ENCODE peak calls at places on chromosomes 4 and X, in nine cellular contexts. R is CD4-positive, alpha-beta T cell; I is WTC11; H is lower leg skin; U is body of pancreas; Q is endothelial cell; T is endothelial cell of umbilical vein; E is HFF-Myc; O is GM10248. V is an unnamed sample.

GRCh38 chr4:4986856-4987255 is 32.4 kb downstream of the CYTL1 start:
- DNase-seq in R (no peak), I (no peak), H (no peak), U (no peak), Q (no peak), T (no peak), E (no peak), O (no peak), V (no peak)

GRCh38 chr4:156998500-156999174 is 27.0 kb upstream of the PDGFC start:
- DNase-seq in R (no peak), I (no peak), H (no peak), U (peak), Q (no peak), T (no peak), E (no peak), O (no peak), V (no peak)

GRCh38 chr4:128285085-128286023 is 2.3 kb downstream of the PGRMC2 start:
- DNase-seq in R (no peak), I (no peak), H (no peak), U (peak), Q (no peak), T (peak), E (no peak), O (no peak), V (no peak)

GRCh38 chr4:94363136-94363655 is 20.6 kb upstream of the HPGDS start:
- DNase-seq in R (no peak), I (no peak), H (no peak), U (no peak), Q (no peak), T (peak), E (no peak), O (no peak), V (no peak)

GRCh38 chrX:8879750-8880149 is 78.6 kb upstream of the FAM9A start:
- DNase-seq in R (peak), I (peak), H (no peak), U (peak), Q (peak), T (peak), E (no peak), O (peak), V (peak)

GRCh38 chrX:65607070-65607742 is 60.2 kb upstream of the MSN start:
- DNase-seq in R (no peak), I (no peak), H (peak), U (no peak), Q (no peak), T (no peak), E (no peak), O (no peak), V (no peak)

GRCh38 chr4:183136880-183137279 is 37.8 kb downstream of the WWC2 start:
- DNase-seq in R (no peak), I (no peak), H (no peak), U (no peak), Q (no peak), T (no peak), E (no peak), O (no peak), V (no peak)

GRCh38 chr4:153295131-153295755 is 49.2 kb upstream of the MND1 start:
- DNase-seq in R (no peak), I (peak), H (no peak), U (peak), Q (no peak), T (no peak), E (no peak), O (no peak), V (no peak)

GRCh38 chrX:13473666-13474516 is 95.5 kb upstream of the EGFL6 start:
- DNase-seq in R (peak), I (no peak), H (no peak), U (no peak), Q (no peak), T (no peak), E (no peak), O (peak), V (no peak)

GRCh38 chr4:175369087-175369486 is 443.0 kb downstream of the GPM6A start:
- DNase-seq in R (no peak), I (no peak), H (no peak), U (no peak), Q (no peak), T (no peak), E (peak), O (no peak), V (no peak)

GRCh38 chrX:130066975-130067615 is 43.2 kb downstream of the ELF4 start:
- DNase-seq in R (no peak), I (no peak), H (no peak), U (no peak), Q (no peak), T (no peak), E (no peak), O (no peak), V (no peak)

GRCh38 chr4:2652415-2653155 is 103.6 kb downstream of the TNIP2 start:
- DNase-seq in R (no peak), I (no peak), H (no peak), U (no peak), Q (no peak), T (no peak), E (no peak), O (no peak), V (no peak)

GRCh38 chrX:46637937-46638336 is 64.4 kb downstream of the CHST7 start:
- DNase-seq in R (no peak), I (no peak), H (no peak), U (no peak), Q (no peak), T (peak), E (no peak), O (peak), V (no peak)

GRCh38 chrX:129823523-129823922 is 20.2 kb downstream of the ZDHHC9 start:
- DNase-seq in R (no peak), I (no peak), H (no peak), U (no peak), Q (no peak), T (no peak), E (no peak), O (no peak), V (no peak)

GRCh38 chr4:184357164-184357563 is 117.2 kb downstream of the IRF2 start:
- DNase-seq in R (no peak), I (no peak), H (no peak), U (no peak), Q (no peak), T (no peak), E (no peak), O (no peak), V (no peak)

GRCh38 chrX:15336023-15336413 is 695 bp upstream of the PIGA start:
- DNase-seq in R (no peak), I (peak), H (no peak), U (peak), Q (peak), T (peak), E (peak), O (no peak), V (no peak)

GRCh38 chr4:55458164-55458563 is 62.4 kb downstream of the TMEM165 start:
- DNase-seq in R (no peak), I (no peak), H (no peak), U (no peak), Q (no peak), T (no peak), E (no peak), O (no peak), V (no peak)

GRCh38 chr4:177229331-177229730 is 80.3 kb upstream of the NEIL3 start:
- DNase-seq in R (no peak), I (no peak), H (no peak), U (no peak), Q (no peak), T (peak), E (no peak), O (no peak), V (no peak)

GRCh38 chrX:41734530-41734929 is 10.5 kb downstream of the GPR82 start:
- DNase-seq in R (no peak), I (no peak), H (no peak), U (no peak), Q (no peak), T (peak), E (no peak), O (no peak), V (no peak)
- TF ChIP-seq CTCF in R (no peak), I (no peak), H (no peak), U (peak), Q (no peak), T (peak), E (peak), O (no peak), V (peak)

DNA sequence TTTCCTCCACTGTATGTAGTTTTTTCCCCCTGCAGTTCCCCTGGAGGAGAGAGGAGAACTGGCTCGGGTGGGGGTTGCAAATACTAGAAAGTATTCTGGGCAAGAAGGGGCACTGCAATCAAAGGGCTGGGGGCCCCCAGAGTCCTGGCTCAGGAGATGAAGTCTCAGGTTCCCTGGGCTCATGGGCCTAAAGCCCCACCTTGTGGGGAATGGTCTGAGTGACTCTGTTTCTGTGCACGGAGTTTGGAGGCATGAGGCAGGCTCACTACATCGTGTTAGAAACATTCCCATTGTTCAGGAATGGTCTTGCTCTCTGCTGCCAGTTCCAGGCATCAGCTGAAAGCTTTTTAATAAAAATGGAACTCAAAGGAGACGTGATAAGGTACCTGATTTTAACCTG is 122.5 kb downstream of the TMEM164 start:
- DNase-seq in R (no peak), I (peak), H (no peak), U (peak), Q (peak), T (peak), E (no peak), O (no peak), V (peak)
- TF ChIP-seq CTCF in R (no peak), I (no peak), H (no peak), U (peak), Q (no peak), T (peak), E (peak), O (peak), V (no peak)

DNA sequence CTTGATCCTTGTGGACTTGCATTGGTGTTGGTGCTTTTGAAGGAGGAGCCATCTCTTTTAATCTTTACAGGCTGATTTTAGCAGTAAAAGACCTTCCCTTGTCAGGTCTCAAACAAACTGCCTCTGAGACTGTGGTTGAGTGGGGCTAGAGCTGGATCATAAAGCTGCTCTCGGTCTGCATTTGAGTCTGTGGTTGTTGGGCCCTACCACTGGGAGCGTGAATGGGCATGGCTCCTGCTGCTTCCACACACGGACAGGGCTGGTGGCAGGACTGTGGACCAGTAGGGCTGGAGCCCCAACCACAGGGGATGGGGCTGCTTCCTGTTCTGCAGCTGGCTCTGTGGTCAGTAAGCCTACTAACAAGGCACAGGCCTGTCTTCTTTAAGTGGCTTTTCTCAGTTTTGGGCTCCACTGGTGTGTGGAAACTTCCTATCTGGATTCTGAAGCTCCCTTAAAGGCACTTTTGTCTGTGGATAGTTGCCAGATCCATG is 130.6 kb downstream of the RBM46 start:
- DNase-seq in R (no peak), I (no peak), H (no peak), U (no peak), Q (no peak), T (no peak), E (no peak), O (no peak), V (no peak)
- TF ChIP-seq CTCF in R (no peak), I (no peak), H (no peak), U (no peak), Q (no peak), T (no peak), E (no peak), O (no peak), V (no peak)

DNA sequence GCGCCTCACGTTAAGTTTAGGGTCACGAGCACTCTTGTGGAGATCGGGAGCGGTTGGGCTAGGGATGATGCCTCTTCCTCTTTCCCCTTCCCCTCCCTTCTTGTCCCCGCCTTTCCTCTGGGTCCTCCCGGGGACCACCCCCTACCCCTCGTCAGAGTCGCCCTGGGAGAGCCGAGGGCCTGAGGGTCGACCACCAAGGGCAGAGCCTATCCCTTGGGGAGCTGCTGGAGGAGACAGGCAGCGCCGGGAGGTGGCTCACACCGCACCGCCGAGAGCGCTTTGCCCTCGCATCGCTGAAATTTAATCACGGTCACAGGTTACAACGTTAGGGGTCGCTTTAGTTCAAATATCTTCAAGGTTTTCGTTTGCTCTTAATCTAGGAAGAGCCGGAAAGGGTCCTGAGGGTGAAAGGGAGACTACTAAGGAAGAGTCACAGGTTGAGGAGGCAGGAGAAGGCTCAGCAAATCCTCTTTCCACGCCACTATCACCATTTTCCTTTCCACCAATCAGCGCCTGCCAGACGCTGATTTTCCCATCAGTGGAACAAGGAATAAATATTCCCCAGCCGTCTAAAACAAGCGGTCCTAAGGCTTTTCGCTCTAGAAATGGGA is 529 bp upstream of the SNCA start:
- DNase-seq in R (no peak), I (peak), H (peak), U (peak), Q (peak), T (peak), E (no peak), O (peak), V (peak)
- TF ChIP-seq CTCF in R (no peak), I (peak), H (no peak), U (no peak), Q (no peak), T (peak), E (peak), O (no peak), V (no peak)

GRCh38 chr4:188781655-188782054 is 642.4 kb downstream of the TRIML1 start:
- DNase-seq in R (no peak), I (peak), H (no peak), U (peak), Q (peak), T (no peak), E (no peak), O (no peak), V (peak)
- TF ChIP-seq CTCF in R (no peak), I (no peak), H (no peak), U (peak), Q (peak), T (no peak), E (peak), O (no peak), V (peak)

GRCh38 chrX:18886344-18887161 is 97.4 kb downstream of the PHKA2 start:
- DNase-seq in R (peak), I (peak), H (peak), U (peak), Q (peak), T (peak), E (no peak), O (peak), V (peak)
- TF ChIP-seq CTCF in R (peak), I (peak), H (peak), U (peak), Q (no peak), T (peak), E (peak), O (peak), V (peak)

DNA sequence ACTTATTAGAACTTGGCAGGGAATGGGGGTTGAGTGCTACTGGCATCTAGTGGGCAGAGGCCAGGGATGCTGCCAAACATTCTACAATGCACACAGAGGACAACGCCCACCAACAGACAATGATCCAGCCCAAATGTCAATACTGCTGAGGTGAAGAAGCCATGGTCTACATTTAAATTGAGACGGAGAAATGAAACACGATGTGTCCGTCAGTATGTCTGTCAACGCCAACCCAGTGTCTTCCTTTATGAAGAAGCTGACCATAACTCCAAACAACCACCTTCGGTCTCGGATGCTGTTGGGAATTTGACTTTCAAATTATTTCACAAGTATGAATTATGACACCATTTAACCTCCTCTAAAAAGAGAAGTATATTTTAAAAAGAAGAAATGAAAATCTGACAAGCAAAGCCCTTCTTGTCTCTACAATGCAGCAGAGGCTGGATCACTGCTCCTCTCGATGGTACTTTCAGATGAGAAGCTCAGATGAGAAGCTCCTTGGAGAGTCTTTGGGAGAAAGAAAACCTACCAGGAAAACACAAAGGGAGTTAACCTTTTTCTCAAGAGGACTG is 123.7 kb upstream of the MAP3K15 start:
- DNase-seq in R (no peak), I (no peak), H (no peak), U (no peak), Q (no peak), T (no peak), E (no peak), O (no peak), V (no peak)
- TF ChIP-seq CTCF in R (no peak), I (no peak), H (no peak), U (no peak), Q (no peak), T (no peak), E (no peak), O (no peak), V (no peak)

DNA sequence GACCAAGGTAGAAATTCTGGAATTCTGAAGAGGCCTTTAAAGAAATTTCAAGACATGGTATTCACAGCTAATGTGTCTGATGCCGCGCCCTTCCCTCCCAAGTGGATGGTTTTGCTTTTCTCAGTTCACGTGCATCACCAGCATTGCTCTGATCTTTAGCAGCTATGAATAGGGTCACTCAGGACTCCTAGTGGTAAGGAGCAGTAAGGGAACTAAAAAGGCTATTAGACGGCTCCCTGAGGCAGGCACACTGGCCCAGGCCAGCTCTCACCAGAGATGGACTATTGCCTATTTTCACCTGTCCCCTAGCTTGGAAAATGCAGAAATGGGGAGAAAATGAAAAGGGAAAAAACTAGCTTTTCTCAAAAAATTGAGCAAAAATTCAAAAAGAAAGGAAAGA is 447.5 kb upstream of the RASGEF1B start:
- DNase-seq in R (no peak), I (peak), H (no peak), U (no peak), Q (peak), T (peak), E (no peak), O (peak), V (no peak)
- TF ChIP-seq CTCF in R (no peak), I (peak), H (no peak), U (no peak), Q (peak), T (peak), E (peak), O (peak), V (peak)

DNA sequence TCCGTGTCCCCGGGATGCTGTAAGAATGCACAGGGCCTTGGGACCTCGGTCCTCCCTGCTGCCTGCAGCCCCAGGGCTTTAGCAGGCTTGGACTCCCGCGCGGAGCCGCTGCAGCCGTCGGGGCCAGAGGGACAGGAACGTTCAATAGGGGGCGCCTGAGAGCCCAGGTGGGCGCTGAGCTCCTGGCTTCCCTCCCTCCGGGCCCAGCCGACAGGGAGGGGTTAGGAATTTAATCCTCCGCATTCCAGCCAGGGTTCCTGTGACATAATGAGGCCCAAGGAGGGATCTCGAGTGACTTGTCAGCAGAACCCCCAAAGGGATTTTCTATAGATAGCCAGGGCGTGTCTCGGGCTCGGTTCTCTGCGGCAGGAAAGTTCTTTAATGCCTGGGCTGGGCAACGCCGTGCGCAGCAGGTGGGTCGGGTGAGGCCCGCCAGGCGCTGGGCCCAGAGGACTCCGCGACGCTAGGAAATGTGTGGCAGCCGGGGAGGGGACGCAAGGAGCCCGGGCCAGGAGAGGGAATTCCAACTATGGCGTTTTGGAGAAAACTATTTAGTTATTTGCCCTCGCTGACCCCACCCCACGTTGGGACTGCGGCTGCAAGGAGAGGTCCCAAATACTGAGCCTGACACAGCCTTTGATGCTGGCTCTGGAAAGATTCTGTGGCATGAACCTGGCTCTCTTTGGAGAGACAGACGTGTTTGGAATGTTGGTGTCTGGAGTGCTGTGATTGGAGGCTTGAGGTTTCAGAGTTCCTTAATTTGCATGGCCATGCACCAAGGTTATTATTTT is 285.2 kb upstream of the GATB start:
- DNase-seq in R (peak), I (peak), H (no peak), U (peak), Q (peak), T (peak), E (no peak), O (peak), V (peak)
- TF ChIP-seq CTCF in R (peak), I (peak), H (no peak), U (peak), Q (peak), T (peak), E (peak), O (peak), V (peak)